ENCODE peak calls at places on chromosomes 7 and 10, in five cellular contexts. G is fibroblast of the aortic adventitia, I is lower lobe of right lung, X is ovary, V is astrocyte of the spinal cord. Z is an unnamed sample.

GRCh38 chr10:119541459-119542356 is 811 bp downstream of the RGS10 start:
- DNase-seq in X (no peak), G (peak), V (peak), I (peak), Z (no peak)

GRCh38 chr7:80498481-80499349 is 13.1 kb downstream of the GNAT3 start:
- DNase-seq in I (no peak), X (no peak), V (peak), G (peak), Z (no peak)

GRCh38 chr10:35611750-35612149 is 6.6 kb downstream of the GJD4 start:
- DNase-seq in G (no peak), X (no peak), V (no peak), I (no peak), Z (no peak)

GRCh38 chr7:137890449-137890916 is 43.7 kb upstream of the DGKI start:
- DNase-seq in I (no peak), V (no peak), X (no peak), G (no peak), Z (no peak)

GRCh38 chr7:4791738-4792536 is 16.5 kb downstream of the AP5Z1 start:
- DNase-seq in G (peak), X (peak), I (peak), V (peak), Z (no peak)

GRCh38 chr10:23994459-23995046 is 214.4 kb upstream of the KIAA1217 start:
- DNase-seq in I (peak), X (peak), V (peak), G (peak), Z (peak)

GRCh38 chr10:120456626-120457430 is at the start of gene PLPP4:
- DNase-seq in I (no peak), X (peak), V (peak), G (peak), Z (no peak)

GRCh38 chr10:3754727-3755439 is 30.1 kb downstream of the KLF6 start:
- DNase-seq in G (peak), X (no peak), I (no peak), V (peak), Z (no peak)

GRCh38 chr10:42419789-42420188 is 218.6 kb downstream of the ZNF33B start:
- DNase-seq in I (no peak), X (no peak), V (no peak), G (no peak), Z (no peak)

GRCh38 chr10:71802235-71802634 is 28.9 kb upstream of the VSIR start:
- DNase-seq in V (no peak), I (no peak), X (no peak), G (no peak), Z (no peak)

GRCh38 chr10:29687411-29688160 is 52.8 kb upstream of the SVIL start:
- DNase-seq in X (no peak), V (peak), I (peak), G (peak), Z (no peak)

GRCh38 chr7:98186452-98187137 is 24.6 kb upstream of the BHLHA15 start:
- DNase-seq in G (peak), V (peak), X (no peak), I (no peak), Z (no peak)

GRCh38 chr10:97222346-97222961 is 36.7 kb upstream of the SLIT1 start:
- DNase-seq in G (no peak), I (no peak), V (no peak), X (no peak), Z (no peak)

GRCh38 chr10:85147346-85148250 is 819.2 kb downstream of the CCSER2 start:
- DNase-seq in G (no peak), V (no peak), I (no peak), X (no peak), Z (no peak)

GRCh38 chr10:123019941-123020703 is 11.3 kb downstream of the ACADSB start:
- DNase-seq in X (no peak), G (no peak), I (no peak), V (no peak), Z (no peak)

GRCh38 chr10:98314577-98315284 is 46.7 kb upstream of the LOXL4 start:
- DNase-seq in X (no peak), I (no peak), G (peak), V (no peak), Z (no peak)

GRCh38 chr10:104925232-104925851 is 284.3 kb downstream of the SORCS3 start:
- DNase-seq in X (no peak), G (peak), V (peak), I (no peak), Z (no peak)

GRCh38 chr10:64091889-64092288 is 570.7 kb downstream of the REEP3 start:
- DNase-seq in X (no peak), I (no peak), G (no peak), V (no peak), Z (no peak)

GRCh38 chr10:51860257-51860656 is 160.9 kb upstream of the CSTF2T start:
- DNase-seq in V (peak), I (no peak), X (no peak), G (peak), Z (no peak)

GRCh38 chr10:110137142-110137545 is 70.3 kb upstream of the MXI1 start:
- DNase-seq in X (no peak), V (peak), I (no peak), G (peak), Z (peak)

GRCh38 chr7:106611911-106612310 is 49.0 kb downstream of the CCDC71L start:
- DNase-seq in I (no peak), G (no peak), V (no peak), X (no peak), Z (no peak)

GRCh38 chr10:132784582-132785432 is 1.1 kb downstream of the NKX6-2 start:
- DNase-seq in X (no peak), G (no peak), V (no peak), I (no peak), Z (no peak)

GRCh38 chr7:156318426-156318825 is 322.1 kb upstream of the RNF32 start:
- DNase-seq in V (no peak), X (no peak), I (no peak), G (no peak), Z (no peak)

GRCh38 chr7:26087321-26088091 is 64.5 kb upstream of the NFE2L3 start:
- DNase-seq in V (no peak), X (no peak), I (no peak), G (no peak), Z (no peak)

GRCh38 chr10:12980713-12981306 is 20.7 kb downstream of the CCDC3 start:
- DNase-seq in X (no peak), I (no peak), V (no peak), G (no peak), Z (no peak)

GRCh38 chr10:125266966-125267365 is 106.6 kb upstream of the CTBP2 start:
- DNase-seq in V (no peak), G (no peak), X (no peak), I (no peak), Z (no peak)

GRCh38 chr7:155426543-155427410 is 31.2 kb upstream of the EN2 start:
- DNase-seq in I (peak), G (no peak), V (no peak), X (no peak), Z (no peak)

GRCh38 chr10:32190890-32191491 is 134.8 kb upstream of the KIF5B start:
- DNase-seq in V (peak), X (no peak), G (peak), I (no peak), Z (no peak)

GRCh38 chr10:4651404-4652037 is 174.5 kb upstream of the AKR1E2 start:
- DNase-seq in X (no peak), I (no peak), V (no peak), G (no peak), Z (no peak)

GRCh38 chr10:44960098-44960480 is 487 bp downstream of the RASSF4 start:
- DNase-seq in G (no peak), X (no peak), I (no peak), V (no peak), Z (no peak)

GRCh38 chr7:12401538-12402364 is 1.9 kb downstream of the VWDE start:
- DNase-seq in I (no peak), V (no peak), X (no peak), G (no peak), Z (no peak)

GRCh38 chr7:12398186-12398585 is 5.5 kb downstream of the VWDE start:
- DNase-seq in V (no peak), X (no peak), I (no peak), G (no peak), Z (no peak)

GRCh38 chr7:12402365-12402725 is 1.3 kb downstream of the VWDE start:
- DNase-seq in G (no peak), X (no peak), V (no peak), I (no peak), Z (no peak)

GRCh38 chr7:12409097-12409711 is 5.5 kb upstream of the VWDE start:
- DNase-seq in V (no peak), G (no peak), X (no peak), I (no peak), Z (no peak)

DNA sequence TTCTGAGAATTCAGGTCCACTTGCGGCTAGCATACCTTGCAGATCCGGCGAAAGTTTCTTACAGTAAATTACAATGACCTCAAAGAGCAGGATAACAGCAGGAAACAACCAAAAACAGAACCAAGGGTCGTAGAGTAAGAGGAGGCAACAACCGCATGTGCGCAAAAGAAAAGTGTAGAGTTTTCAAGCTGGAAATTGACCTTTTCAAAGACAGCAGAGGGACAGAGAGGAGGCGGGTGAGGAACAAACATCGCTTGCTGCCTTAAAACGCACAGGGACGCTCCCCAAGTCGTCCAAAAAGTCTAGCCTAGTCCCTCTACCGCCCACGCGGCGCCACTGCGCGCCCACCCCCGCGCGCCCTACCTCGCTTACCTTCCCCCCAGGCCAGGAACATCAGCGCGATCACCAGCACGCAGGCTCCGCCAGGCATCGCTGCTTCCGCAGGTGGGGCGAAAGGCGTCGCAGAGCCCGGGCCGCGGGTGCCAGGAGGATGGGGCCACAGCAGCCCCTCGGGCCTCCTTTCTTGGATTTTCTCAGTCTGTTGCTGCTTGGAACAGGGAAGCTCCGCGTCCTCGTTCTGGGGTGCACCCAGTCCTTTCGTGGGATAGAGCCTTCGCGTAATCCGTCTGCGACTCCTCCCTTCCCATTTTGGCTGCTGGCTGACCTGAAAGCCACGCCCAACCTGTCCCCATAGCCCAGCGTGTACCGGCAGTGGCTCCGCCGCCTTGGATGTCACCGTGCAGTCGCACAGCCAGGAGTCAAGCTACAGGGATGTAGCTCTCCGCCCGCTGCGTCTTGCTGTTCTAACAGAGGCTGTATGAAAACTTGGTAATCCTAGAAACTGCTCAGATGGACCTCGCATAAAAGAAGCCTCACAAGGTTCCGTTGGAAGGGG is at the start of gene VWDE:
- DNase-seq in V (peak), X (no peak), I (peak), G (no peak), Z (no peak)
- TF ChIP-seq CTCF in V (peak), X (no peak), I (no peak), G (no peak), Z (no peak)

DNA sequence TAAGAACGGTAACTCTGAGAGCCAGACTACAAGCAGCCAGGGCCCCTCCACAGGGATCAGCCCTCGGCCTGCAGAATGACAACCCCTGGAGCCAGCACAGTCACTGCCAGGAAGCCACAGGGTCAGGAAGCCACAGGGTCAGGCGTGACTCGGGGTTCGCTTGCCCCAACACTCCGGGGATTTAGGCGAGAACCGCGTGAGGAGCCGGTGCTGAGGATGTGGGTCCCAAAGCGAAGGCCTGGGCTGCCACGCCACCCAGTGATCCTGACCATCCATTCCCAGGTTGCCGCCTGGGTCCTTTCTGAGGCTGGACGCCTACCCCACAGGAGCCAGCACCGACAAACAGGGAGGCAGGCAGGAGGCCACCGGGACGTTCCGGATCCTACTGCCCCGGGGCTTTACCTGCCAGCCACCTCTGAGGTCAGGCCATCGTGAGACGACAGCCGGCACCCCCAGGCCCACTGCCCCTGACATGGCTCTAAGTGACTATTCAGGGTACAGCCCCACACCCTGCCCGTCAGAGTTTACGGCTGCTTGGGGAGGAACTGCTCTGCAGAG is 228.6 kb downstream of the ELFN1 start:
- DNase-seq in I (peak), X (no peak), G (no peak), V (no peak), Z (no peak)
- H3K4me3 ChIP-seq in I (no peak), X (no peak), G (no peak), V (no peak), Z (no peak)

DNA sequence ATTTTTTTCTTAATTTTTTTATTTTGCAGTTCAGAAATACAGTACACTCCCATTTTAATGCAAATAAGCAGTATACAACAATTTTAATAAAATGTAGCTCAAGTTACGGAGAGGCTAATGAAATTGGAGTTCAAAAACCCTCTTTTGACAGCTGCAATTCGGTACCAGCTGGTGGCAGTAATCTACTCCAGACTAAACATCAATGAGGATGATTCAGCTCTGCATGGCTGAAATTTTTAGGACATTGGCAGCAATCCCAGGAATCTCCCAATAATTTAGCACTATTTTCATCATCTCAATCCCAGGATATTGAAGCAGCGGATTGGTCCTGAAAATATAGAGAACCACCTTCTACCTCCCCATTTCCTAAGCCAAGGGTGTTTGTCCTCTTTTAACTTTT is 278.8 kb downstream of the CACNA2D1 start:
- DNase-seq in I (no peak), G (peak), X (no peak), V (peak), Z (peak)
- TF ChIP-seq CTCF in I (no peak), G (peak), X (no peak), V (peak), Z (peak)

DNA sequence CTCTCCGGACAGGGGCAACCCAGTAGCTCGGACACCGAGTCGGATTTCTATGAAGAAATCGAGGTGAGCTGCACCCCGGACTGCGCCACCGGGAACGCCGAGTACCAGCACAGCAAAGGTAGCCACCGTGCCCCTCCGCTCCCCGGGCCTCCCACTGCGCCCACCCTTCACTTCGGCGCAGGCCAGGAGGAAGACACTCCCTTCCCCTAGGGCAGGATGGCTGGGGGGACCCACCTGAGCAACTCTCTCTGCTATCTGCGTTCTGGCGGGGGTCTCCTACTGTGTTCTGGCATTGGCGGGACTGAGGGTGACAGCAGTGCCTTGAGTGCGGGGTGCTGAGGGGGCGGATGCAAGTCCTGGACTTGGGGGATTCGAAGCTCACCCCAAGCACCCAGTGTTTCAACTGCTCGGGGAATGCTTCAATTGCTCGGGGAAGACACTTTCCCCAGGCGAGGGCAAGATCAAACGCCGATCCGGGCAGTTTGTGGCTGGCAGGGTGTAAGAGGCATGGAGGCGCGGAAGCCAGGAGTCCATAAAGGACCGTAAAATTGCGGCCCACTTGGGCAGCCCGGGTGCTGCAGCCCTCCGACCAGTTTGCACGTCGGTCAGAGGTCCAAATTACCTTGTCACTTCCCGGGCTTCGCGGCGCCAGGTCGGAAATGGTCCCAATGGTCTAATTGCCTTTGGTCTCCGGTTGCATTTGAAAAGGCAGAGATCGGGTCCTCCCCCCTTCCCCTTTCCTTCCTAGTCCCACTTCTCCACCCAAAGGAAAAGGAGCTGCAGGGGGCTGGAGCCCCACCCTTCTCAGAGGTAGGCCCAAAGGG is 950 bp downstream of the EVX1 start:
- DNase-seq in I (no peak), G (no peak), X (no peak), V (no peak), Z (no peak)
- H3K4me3 ChIP-seq in I (no peak), G (no peak), X (peak), V (no peak), Z (no peak)

GRCh38 chr7:6256709-6257535 is 15.5 kb downstream of the CYTH3 start:
- DNase-seq in G (peak), X (no peak), I (peak), V (peak), Z (no peak)
- TF ChIP-seq CTCF in G (no peak), X (no peak), I (no peak), V (no peak), Z (no peak)

GRCh38 chr7:157525501-157525915 is 188.7 kb downstream of the DNAJB6 start:
- DNase-seq in V (no peak), X (no peak), I (no peak), G (no peak), Z (no peak)
- H3K4me3 ChIP-seq in V (no peak), X (no peak), I (no peak), G (no peak), Z (no peak)

GRCh38 chr10:14822879-14823755 is 14.7 kb downstream of the CDNF start:
- DNase-seq in G (peak), V (peak), I (no peak), X (no peak), Z (no peak)

GRCh38 chr10:14820775-14821154 is 17.1 kb downstream of the CDNF start:
- DNase-seq in V (no peak), G (no peak), X (no peak), I (no peak), Z (no peak)

GRCh38 chr10:14821635-14822375 is 16.0 kb downstream of the CDNF start:
- DNase-seq in X (no peak), V (no peak), I (no peak), G (no peak), Z (no peak)

GRCh38 chr10:14823966-14824365 is 13.9 kb downstream of the CDNF start:
- DNase-seq in I (no peak), G (no peak), V (no peak), X (no peak), Z (no peak)

DNA sequence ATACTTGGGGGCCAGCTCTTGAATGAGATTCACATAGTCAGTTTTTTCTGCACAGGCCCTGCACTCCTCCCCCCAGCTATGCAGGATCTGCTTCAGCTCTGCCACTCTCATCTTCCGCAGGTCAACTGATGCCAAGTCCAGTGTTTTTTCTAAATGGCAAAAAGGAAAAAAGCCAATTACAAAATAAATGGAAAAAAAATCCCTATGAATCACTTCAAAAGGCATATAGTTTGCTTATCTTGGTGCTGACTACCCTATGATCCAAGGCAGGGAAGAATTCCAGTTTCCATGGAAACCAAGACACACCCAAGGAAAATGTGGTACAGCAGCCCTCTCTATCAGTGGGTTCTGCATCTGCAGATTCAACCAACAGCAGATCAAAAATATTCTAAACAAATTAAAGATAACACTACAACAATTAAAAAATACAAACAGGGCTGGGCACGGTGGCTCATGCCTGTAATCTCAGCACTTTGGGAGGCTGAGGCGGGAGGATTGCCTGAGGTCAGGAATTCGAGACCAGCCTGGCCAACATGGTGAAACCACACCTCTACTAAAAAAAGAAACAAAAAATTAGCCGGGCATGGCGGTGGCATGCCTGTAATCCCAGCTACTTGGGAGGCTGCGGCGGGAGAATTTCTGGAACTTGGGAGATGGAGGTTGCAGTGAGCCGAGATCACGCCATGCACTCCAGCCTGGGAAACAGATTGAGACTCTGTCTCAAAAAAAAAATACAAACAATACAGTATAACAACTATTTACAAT is 17.6 kb downstream of the CDNF start:
- DNase-seq in G (peak), V (peak), X (no peak), I (no peak), Z (peak)
- TF ChIP-seq CTCF in G (peak), V (no peak), X (no peak), I (no peak), Z (no peak)